ENCODE peak calls at places on chromosomes 1 and 21, in four cellular contexts. H is fibroblast of lung, M is cardiac fibroblast, S is activated T-cell treated with anti-CD3 and anti-CD28 coated beads for 1 hour. J is an unnamed sample.

GRCh38 chr21:34548782-34549376 is 36.9 kb upstream of the KCNE1 start:
- DNase-seq in H (no peak), M (no peak), S (no peak), J (no peak)

GRCh38 chr1:86872086-86872485 is 41.8 kb downstream of the SELENOF start:
- DNase-seq in H (peak; percentile 29), M (peak; percentile 45), S (no peak), J (peak; percentile 9)

GRCh38 chr1:119882172-119883029 is 13.9 kb downstream of the ADAM30 start:
- DNase-seq in H (no peak), M (no peak), S (no peak), J (no peak)

GRCh38 chr21:22631066-22631465 is 1632.9 kb downstream of the NCAM2 start:
- DNase-seq in H (no peak), M (no peak), S (no peak), J (no peak)

GRCh38 chr1:92958203-92958970 is 2.9 kb downstream of the DIPK1A start:
- DNase-seq in H (peak; percentile 25), M (no peak), S (no peak), J (no peak)

GRCh38 chr1:5730272-5731109 is 261.7 kb downstream of the NPHP4 start:
- DNase-seq in H (no peak), M (no peak), S (no peak), J (no peak)

GRCh38 chr1:58884706-58885661 is 101.1 kb upstream of the JUN start:
- DNase-seq in H (no peak), M (no peak), S (no peak), J (no peak)

GRCh38 chr1:218451415-218451814 is 106.3 kb downstream of the TGFB2 start:
- DNase-seq in H (no peak), M (no peak), S (no peak), J (peak; percentile 25)

GRCh38 chr1:154329551-154330131 is 4.3 kb downstream of the ATP8B2 start:
- DNase-seq in H (no peak), M (no peak), S (no peak), J (no peak)

GRCh38 chr1:55067022-55067781 is 27.9 kb downstream of the PCSK9 start:
- DNase-seq in H (no peak), M (no peak), S (no peak), J (no peak)